ENCODE peak calls at places on chromosomes 11 and 22, in four cellular contexts. W, P, O and C are unnamed samples.

GRCh38 chr11:68444566-68444965 is 16.0 kb upstream of the PPP6R3 start:
- DNase-seq in P (no peak), W (no peak), O (no peak), C (no peak)

GRCh38 chr11:119479685-119480275 is 56.8 kb upstream of the THY1 start:
- DNase-seq in P (no peak), O (no peak), W (no peak), C (peak)

GRCh38 chr22:46241397-46242007 is 8.6 kb downstream of the CDPF1 start:
- DNase-seq in O (peak), P (no peak), W (no peak), C (peak)

GRCh38 chr11:80899381-80899780 is 1458.6 kb upstream of the TENM4 start:
- DNase-seq in O (no peak), W (no peak), P (no peak), C (no peak)

GRCh38 chr11:131498631-131499053 is 128.2 kb downstream of the NTM start:
- DNase-seq in O (no peak), W (no peak), P (no peak), C (no peak)

GRCh38 chr11:69096473-69096872 is 47.7 kb downstream of the TPCN2 start:
- DNase-seq in W (no peak), P (no peak), O (no peak), C (no peak)

GRCh38 chr22:46734830-46735453 is 3.1 kb downstream of the CERK start:
- DNase-seq in O (no peak), W (no peak), P (peak), C (no peak)

GRCh38 chr11:124762624-124763155 is 600 bp upstream of the ESAM start:
- DNase-seq in P (no peak), O (no peak), W (no peak), C (no peak)

GRCh38 chr11:3617990-3618389 is 23.8 kb downstream of the ART5 start:
- DNase-seq in O (no peak), P (no peak), W (no peak), C (no peak)

GRCh38 chr11:20762980-20763379 is 93.6 kb downstream of the NELL1 start:
- DNase-seq in P (no peak), O (no peak), W (no peak), C (no peak)

GRCh38 chr11:94926698-94927237 is 46.6 kb downstream of the CWC15 start:
- DNase-seq in P (no peak), O (peak), W (peak), C (no peak)

GRCh38 chr11:29962243-29962642 is 54.6 kb downstream of the KCNA4 start:
- DNase-seq in W (no peak), O (no peak), P (no peak), C (no peak)

GRCh38 chr11:13216019-13217006 is 61.3 kb upstream of the BMAL1 start:
- DNase-seq in P (no peak), O (no peak), W (no peak), C (no peak)

GRCh38 chr11:30440510-30440909 is 117.6 kb downstream of the ARL14EP start:
- DNase-seq in P (no peak), O (no peak), W (no peak), C (no peak)

GRCh38 chr11:9347100-9347499 is 32.7 kb upstream of the TMEM41B start:
- DNase-seq in O (no peak), P (no peak), W (no peak), C (peak)

GRCh38 chr11:91773090-91773489 is 451.5 kb upstream of the FAT3 start:
- DNase-seq in O (no peak), W (no peak), P (no peak), C (no peak)

GRCh38 chr22:22872722-22873708 is 14.6 kb upstream of the IGLL5 start:
- DNase-seq in W (no peak), O (no peak), P (no peak), C (no peak)

GRCh38 chr11:117259417-117259816 is 26.9 kb downstream of the RNF214 start:
- DNase-seq in P (no peak), W (no peak), O (no peak), C (no peak)

GRCh38 chr11:102564110-102564509 is 33.6 kb upstream of the MMP7 start:
- DNase-seq in P (no peak), W (no peak), O (no peak), C (peak)

GRCh38 chr22:42695294-42695693 is 25.4 kb downstream of the A4GALT start:
- DNase-seq in O (no peak), W (no peak), P (no peak), C (no peak)

GRCh38 chr11:45684440-45684839 is 19.0 kb upstream of the CHST1 start:
- DNase-seq in P (no peak), W (no peak), O (no peak), C (no peak)

GRCh38 chr11:29159552-29160465 is 857.0 kb downstream of the KCNA4 start:
- DNase-seq in P (no peak), W (peak), O (peak), C (peak)

GRCh38 chr11:12817681-12818332 is 143.6 kb downstream of the TEAD1 start:
- DNase-seq in P (no peak), O (no peak), W (no peak), C (no peak)

GRCh38 chr11:130096823-130097222 is 27.1 kb downstream of the APLP2 start:
- DNase-seq in O (no peak), W (no peak), P (no peak), C (no peak)

GRCh38 chr22:23110922-23111527 is 30.8 kb downstream of the RSPH14 start:
- DNase-seq in P (no peak), W (no peak), O (no peak), C (no peak)

GRCh38 chr11:22169833-22170232 is 23.1 kb upstream of the ANO5 start:
- DNase-seq in O (no peak), W (no peak), P (no peak), C (no peak)

GRCh38 chr22:19149047-19149883 is 827 bp downstream of the GSC2 start:
- DNase-seq in P (no peak), W (no peak), O (peak), C (peak)

GRCh38 chr11:63705526-63705925 is 24.2 kb downstream of the RTN3 start:
- DNase-seq in O (no peak), P (no peak), W (no peak), C (no peak)

GRCh38 chr11:69702239-69702668 is 1.6 kb downstream of the FGF19 start:
- DNase-seq in W (no peak), O (no peak), P (no peak), C (no peak)

GRCh38 chr11:118872403-118872821 is 11.3 kb upstream of the CXCR5 start:
- DNase-seq in W (peak), O (peak), P (no peak), C (no peak)

GRCh38 chr11:3344327-3344726 is 34.6 kb downstream of the ZNF195 start:
- DNase-seq in P (no peak), W (no peak), O (no peak), C (no peak)

GRCh38 chr11:9758676-9759518 is 95.0 kb downstream of the SWAP70 start:
- DNase-seq in O (peak), W (peak), P (no peak), C (peak)

GRCh38 chr22:39510529-39511149 is 8.5 kb downstream of the MIEF1 start:
- DNase-seq in W (no peak), P (no peak), O (no peak), C (no peak)

GRCh38 chr22:48192920-48193319 is 1430.5 kb downstream of the TBC1D22A start:
- DNase-seq in P (no peak), W (no peak), O (no peak), C (no peak)

GRCh38 chr11:43789700-43790443 is 90.8 kb upstream of the ALKBH3 start:
- DNase-seq in O (no peak), W (no peak), P (no peak), C (no peak)

GRCh38 chr22:36481393-36482168 is at the start of gene TXN2:
- DNase-seq in P (peak), O (peak), W (peak), C (peak)
- TF ChIP-seq POLR2A in P (peak), O (no peak), W (peak), C (peak)

DNA sequence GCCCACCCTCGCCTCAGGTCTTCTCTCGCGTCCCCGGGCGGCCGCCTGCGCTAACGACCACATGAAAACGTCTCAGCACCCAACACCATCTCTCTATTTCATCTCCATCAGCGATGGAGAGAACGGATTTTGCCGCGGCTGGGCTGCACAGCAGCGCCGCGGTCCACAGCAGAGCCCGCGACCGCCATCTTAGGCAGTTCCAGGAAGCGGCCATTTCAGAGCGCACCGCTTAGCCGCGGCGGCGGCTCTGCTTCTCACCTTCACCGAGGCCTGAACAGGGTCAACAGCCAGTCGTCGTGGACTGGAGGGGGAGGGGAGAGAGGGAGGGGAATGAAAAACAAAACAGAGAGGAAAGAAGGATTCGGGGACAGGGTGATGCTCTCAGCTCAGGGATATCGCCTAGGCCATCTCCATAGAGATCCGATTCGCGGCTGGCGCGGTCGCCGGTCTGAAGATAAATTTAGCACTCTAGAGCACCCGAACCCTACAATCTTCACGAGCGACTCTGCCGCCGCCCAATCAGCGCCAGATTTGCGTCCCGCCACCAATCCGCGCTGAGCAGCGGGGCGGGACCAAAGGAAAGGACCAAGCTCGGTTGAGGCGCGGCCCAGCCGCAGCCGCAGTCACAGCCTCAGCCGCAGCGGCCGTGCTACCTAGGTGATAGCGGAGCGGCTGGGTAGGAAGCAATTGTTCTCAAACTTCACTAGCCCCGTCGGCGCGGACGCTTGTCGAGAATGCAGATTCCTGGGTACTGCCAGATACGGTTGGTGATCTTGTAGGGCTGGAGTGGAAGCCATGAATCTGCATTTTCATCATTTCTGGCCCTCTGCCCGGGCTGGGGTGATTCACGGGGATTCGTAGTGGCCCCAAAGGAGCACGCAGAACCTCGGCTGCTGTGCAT is at the start of gene ZBED5:
- DNase-seq in W (peak), P (peak), O (peak), C (peak)
- TF ChIP-seq POLR2A in W (peak), P (peak), O (peak), C (peak)

GRCh38 chr22:26753125-26753862 is 95.9 kb downstream of the MIAT start:
- DNase-seq in W (no peak), O (no peak), P (no peak), C (no peak)

GRCh38 chr22:26751217-26751616 is 93.8 kb downstream of the MIAT start:
- DNase-seq in W (no peak), P (no peak), O (no peak), C (no peak)

GRCh38 chr22:26757496-26757895 is 100.1 kb downstream of the MIAT start:
- DNase-seq in W (no peak), P (no peak), O (no peak), C (no peak)

GRCh38 chr22:26762503-26763170 is 105.2 kb downstream of the MIAT start:
- DNase-seq in W (no peak), P (no peak), O (no peak), C (no peak)

DNA sequence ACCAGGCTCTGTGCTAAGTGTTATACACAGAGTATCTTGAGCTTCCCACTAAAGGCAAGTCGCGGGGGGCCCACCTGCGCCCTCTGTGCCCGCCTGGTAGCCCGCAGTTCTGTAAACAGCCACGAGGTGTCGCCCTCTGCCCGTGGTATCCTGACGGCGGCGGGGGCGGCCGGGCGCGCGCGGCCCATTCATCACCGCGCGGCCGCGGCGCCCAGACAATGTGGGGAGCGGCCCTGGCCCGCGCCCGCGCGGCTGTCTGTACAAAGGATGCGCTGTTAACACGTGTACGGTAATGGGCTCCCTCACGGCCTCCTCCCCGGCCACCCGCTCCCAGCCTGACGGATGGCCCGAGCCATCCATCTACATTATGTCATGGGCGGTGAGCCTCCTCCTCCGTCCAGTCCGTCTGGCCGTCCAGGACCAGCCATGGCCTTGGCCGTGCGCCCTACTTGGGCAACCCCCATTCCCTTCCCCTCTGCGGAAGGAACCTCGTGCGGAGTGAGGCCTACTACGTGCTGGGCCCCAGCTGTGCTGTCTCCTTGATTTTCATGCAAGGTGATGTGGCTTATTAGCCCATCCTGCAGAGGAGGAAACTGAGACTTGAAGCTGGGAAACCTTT is 99.4 kb downstream of the MIAT start:
- DNase-seq in W (peak), O (peak), P (no peak), C (peak)
- TF ChIP-seq POLR2A in W (no peak), O (no peak), P (no peak), C (no peak)

GRCh38 chr22:27668828-27669797 is 132.4 kb downstream of the MN1 start:
- DNase-seq in P (no peak), W (no peak), O (peak), C (peak)
- TF ChIP-seq POLR2A in P (no peak), W (no peak), O (no peak), C (peak)

GRCh38 chr11:34068098-34068497 is 16.6 kb downstream of the CAPRIN1 start:
- DNase-seq in P (no peak), O (no peak), W (no peak), C (no peak)
- TF ChIP-seq POLR2A in P (no peak), O (no peak), W (no peak), C (no peak)

GRCh38 chr11:19199037-19199436 is 2.7 kb downstream of the CSRP3 start:
- DNase-seq in W (no peak), O (no peak), P (no peak), C (no peak)

GRCh38 chr11:19196458-19196857 is 5.3 kb downstream of the CSRP3 start:
- DNase-seq in O (no peak), P (no peak), W (no peak), C (no peak)

GRCh38 chr11:19200410-19201201 is 1.2 kb downstream of the CSRP3 start:
- DNase-seq in O (no peak), P (no peak), W (no peak), C (peak)

GRCh38 chr11:19199766-19200165 is 2.0 kb downstream of the CSRP3 start:
- DNase-seq in P (no peak), W (no peak), O (no peak), C (no peak)

GRCh38 chr11:19201737-19202605 is at the start of gene CSRP3:
- DNase-seq in O (no peak), P (no peak), W (no peak), C (no peak)
- TF ChIP-seq POLR2A in O (no peak), P (no peak), W (no peak), C (no peak)